ENCODE peak calls at places on chromosome 2, in four cellular contexts. One of them, this sample, is unnamed.
A peak's percentile ranks its signal among the peaks of the same experiment; 100 is the strongest.

GRCh38 chr2:174699993-174700766 is 64.1 kb downstream of the CHRNA1 start:
- DNase-seq in spleen: no peak
- DNase-seq in astrocyte of the cerebellum: peak; percentile 43
- DNase-seq in neural crest cell: peak; percentile 28
- DNase-seq in this sample: no peak

GRCh38 chr2:159807183-159808037 is 9.4 kb upstream of the CD302 start:
- DNase-seq in spleen: no peak
- DNase-seq in astrocyte of the cerebellum: peak; percentile 43
- DNase-seq in neural crest cell: peak; percentile 39
- DNase-seq in this sample: peak; percentile 31

GRCh38 chr2:33597026-33597425 is 2.1 kb downstream of the FAM98A start:
- DNase-seq in spleen: no peak
- DNase-seq in astrocyte of the cerebellum: no peak
- DNase-seq in neural crest cell: no peak
- DNase-seq in this sample: no peak

GRCh38 chr2:190819835-190820234 is 60.8 kb upstream of the GLS start:
- DNase-seq in spleen: no peak
- DNase-seq in astrocyte of the cerebellum: no peak
- DNase-seq in neural crest cell: no peak
- DNase-seq in this sample: no peak

GRCh38 chr2:8574196-8575010 is 107.5 kb upstream of the ID2 start:
- DNase-seq in spleen: peak; percentile 80
- DNase-seq in astrocyte of the cerebellum: no peak
- DNase-seq in neural crest cell: no peak
- DNase-seq in this sample: no peak

GRCh38 chr2:141392517-141393213 is 738.2 kb downstream of the LRP1B start:
- DNase-seq in spleen: no peak
- DNase-seq in astrocyte of the cerebellum: no peak
- DNase-seq in neural crest cell: no peak
- DNase-seq in this sample: no peak

GRCh38 chr2:74293191-74294065 is 49.8 kb downstream of the SLC4A5 start:
- DNase-seq in spleen: no peak
- DNase-seq in astrocyte of the cerebellum: no peak
- DNase-seq in neural crest cell: no peak
- DNase-seq in this sample: no peak

GRCh38 chr2:70905443-70905842 is 30.3 kb upstream of the ATP6V1B1 start:
- DNase-seq in spleen: no peak
- DNase-seq in astrocyte of the cerebellum: no peak
- DNase-seq in neural crest cell: no peak
- DNase-seq in this sample: no peak

GRCh38 chr2:203705184-203705583 is 1.3 kb upstream of the CD28 start:
- DNase-seq in spleen: no peak
- DNase-seq in astrocyte of the cerebellum: no peak
- DNase-seq in neural crest cell: no peak
- DNase-seq in this sample: no peak

GRCh38 chr2:43225093-43225787 is 1.2 kb downstream of the ZFP36L2 start:
- DNase-seq in spleen: peak; percentile 92
- DNase-seq in astrocyte of the cerebellum: no peak
- DNase-seq in neural crest cell: peak; percentile 30
- DNase-seq in this sample: peak; percentile 29

GRCh38 chr2:5365871-5366461 is 326.2 kb upstream of the SOX11 start:
- DNase-seq in spleen: no peak
- DNase-seq in astrocyte of the cerebellum: peak; percentile 26
- DNase-seq in neural crest cell: peak; percentile 87
- DNase-seq in this sample: peak; percentile 72

GRCh38 chr2:150464270-150464669 is 23.2 kb downstream of the RND3 start:
- DNase-seq in spleen: no peak
- DNase-seq in astrocyte of the cerebellum: no peak
- DNase-seq in neural crest cell: no peak
- DNase-seq in this sample: no peak

GRCh38 chr2:222049946-222050345 is 248.9 kb downstream of the PAX3 start:
- DNase-seq in spleen: no peak
- DNase-seq in astrocyte of the cerebellum: peak; percentile 20
- DNase-seq in neural crest cell: no peak
- DNase-seq in this sample: no peak

GRCh38 chr2:120346034-120346666 is at the start of gene INHBB:
- DNase-seq in spleen: peak; percentile 84
- DNase-seq in astrocyte of the cerebellum: no peak
- DNase-seq in neural crest cell: no peak
- DNase-seq in this sample: no peak

GRCh38 chr2:65057391-65058052 is 1.3 kb downstream of the CEP68 start:
- DNase-seq in spleen: no peak
- DNase-seq in astrocyte of the cerebellum: peak; percentile 41
- DNase-seq in neural crest cell: no peak
- DNase-seq in this sample: no peak

GRCh38 chr2:103464831-103465230 is 703.0 kb downstream of the TMEM182 start:
- DNase-seq in spleen: no peak
- DNase-seq in astrocyte of the cerebellum: no peak
- DNase-seq in neural crest cell: no peak
- DNase-seq in this sample: no peak

GRCh38 chr2:63740943-63741342 is 100.8 kb upstream of the UGP2 start:
- DNase-seq in spleen: no peak
- DNase-seq in astrocyte of the cerebellum: no peak
- DNase-seq in neural crest cell: no peak
- DNase-seq in this sample: no peak

GRCh38 chr2:63058742-63059433 is 8.3 kb downstream of the OTX1 start:
- DNase-seq in spleen: no peak
- DNase-seq in astrocyte of the cerebellum: no peak
- DNase-seq in neural crest cell: peak; percentile 45
- DNase-seq in this sample: peak; percentile 25

GRCh38 chr2:189222440-189222839 is 42.9 kb upstream of the COL5A2 start:
- DNase-seq in spleen: no peak
- DNase-seq in astrocyte of the cerebellum: peak; percentile 27
- DNase-seq in neural crest cell: no peak
- DNase-seq in this sample: no peak

GRCh38 chr2:162092656-162093556 is 18.9 kb upstream of the DPP4 start:
- DNase-seq in spleen: no peak
- DNase-seq in astrocyte of the cerebellum: peak; percentile 55
- DNase-seq in neural crest cell: no peak
- DNase-seq in this sample: no peak

GRCh38 chr2:187500585-187501359 is 52.7 kb upstream of the CALCRL start:
- DNase-seq in spleen: no peak
- DNase-seq in astrocyte of the cerebellum: peak; percentile 23
- DNase-seq in neural crest cell: no peak
- DNase-seq in this sample: no peak

GRCh38 chr2:143083636-143084035 is 45.6 kb upstream of the ARHGAP15 start:
- DNase-seq in spleen: no peak
- DNase-seq in astrocyte of the cerebellum: peak; percentile 53
- DNase-seq in neural crest cell: no peak
- DNase-seq in this sample: no peak

GRCh38 chr2:239441261-239441701 is 40.5 kb upstream of the HDAC4 start:
- DNase-seq in spleen: peak; percentile 73
- DNase-seq in astrocyte of the cerebellum: peak; percentile 29
- DNase-seq in neural crest cell: no peak
- DNase-seq in this sample: no peak

GRCh38 chr2:10427568-10427975 is 20.6 kb downstream of the ODC1 start:
- DNase-seq in spleen: peak; percentile 53
- DNase-seq in astrocyte of the cerebellum: no peak
- DNase-seq in neural crest cell: no peak
- DNase-seq in this sample: no peak

GRCh38 chr2:133476931-133477613 is 91.2 kb downstream of the NCKAP5 start:
- DNase-seq in spleen: no peak
- DNase-seq in astrocyte of the cerebellum: no peak
- DNase-seq in neural crest cell: no peak
- DNase-seq in this sample: no peak

GRCh38 chr2:144982481-144982880 is 462.6 kb upstream of the ZEB2 start:
- DNase-seq in spleen: no peak
- DNase-seq in astrocyte of the cerebellum: no peak
- DNase-seq in neural crest cell: no peak
- DNase-seq in this sample: no peak

GRCh38 chr2:149040451-149040850 is 2.0 kb downstream of the LYPD6B start:
- DNase-seq in spleen: no peak
- DNase-seq in astrocyte of the cerebellum: no peak
- DNase-seq in neural crest cell: peak; percentile 41
- DNase-seq in this sample: no peak

GRCh38 chr2:71932780-71933466 is 214.7 kb downstream of the CYP26B1 start:
- DNase-seq in spleen: peak; percentile 68
- DNase-seq in astrocyte of the cerebellum: no peak
- DNase-seq in neural crest cell: no peak
- DNase-seq in this sample: no peak

GRCh38 chr2:71934320-71934593 is 213.4 kb downstream of the CYP26B1 start:
- DNase-seq in spleen: no peak
- DNase-seq in astrocyte of the cerebellum: no peak
- DNase-seq in neural crest cell: no peak
- DNase-seq in this sample: no peak

GRCh38 chr2:71934595-71935263 is 212.9 kb downstream of the CYP26B1 start:
- DNase-seq in spleen: peak; percentile 37
- DNase-seq in astrocyte of the cerebellum: no peak
- DNase-seq in neural crest cell: no peak
- DNase-seq in this sample: no peak

GRCh38 chr2:71932027-71932779 is 215.5 kb downstream of the CYP26B1 start:
- DNase-seq in spleen: peak; percentile 36
- DNase-seq in astrocyte of the cerebellum: no peak
- DNase-seq in neural crest cell: no peak
- DNase-seq in this sample: no peak

DNA sequence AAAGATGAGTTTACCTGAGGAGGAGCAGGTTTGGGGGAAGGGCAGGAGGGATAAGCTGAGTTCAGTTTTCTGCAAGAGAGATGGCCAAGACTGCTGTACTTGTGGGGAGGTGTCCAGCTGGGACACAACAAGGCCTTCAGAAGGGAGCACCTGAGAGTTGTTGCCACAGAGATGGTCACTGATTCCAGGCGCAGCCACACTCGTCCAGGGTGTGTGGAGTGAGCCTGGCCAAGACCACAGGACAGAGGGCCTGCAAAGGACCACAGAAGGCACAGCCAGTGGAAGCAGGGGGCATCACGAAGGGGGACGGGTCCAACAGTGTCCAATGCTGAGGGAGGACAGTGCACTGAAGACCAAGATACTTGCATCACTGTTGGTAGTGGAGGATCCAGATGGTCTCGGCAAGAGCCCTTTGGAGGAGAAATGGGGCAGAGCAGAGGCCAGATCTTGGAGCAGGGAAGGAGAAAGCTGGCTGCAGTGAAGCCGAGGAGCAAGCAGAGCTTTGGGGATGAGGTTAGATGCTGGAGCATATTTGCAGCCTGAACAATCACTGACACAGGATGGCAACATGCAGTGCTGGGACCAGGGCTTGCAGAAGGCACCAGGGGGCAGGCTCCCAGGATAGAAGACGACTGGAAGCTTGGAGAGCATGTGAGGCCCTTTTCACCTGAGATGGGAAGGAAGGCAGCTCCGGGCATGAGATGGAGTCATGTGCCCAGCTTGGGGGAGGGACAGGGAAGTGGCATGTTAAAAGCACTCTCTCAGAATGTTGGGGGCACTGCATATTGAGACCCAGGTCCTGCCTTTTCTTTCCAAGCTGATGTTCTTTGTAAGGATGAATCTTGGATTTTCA is 214.0 kb downstream of the CYP26B1 start:
- DNase-seq in spleen: peak; percentile 59
- DNase-seq in astrocyte of the cerebellum: no peak
- DNase-seq in neural crest cell: peak; percentile 0
- DNase-seq in this sample: no peak
- TF ChIP-seq CTCF in spleen: no peak
- TF ChIP-seq CTCF in astrocyte of the cerebellum: peak; percentile 27
- TF ChIP-seq CTCF in neural crest cell: peak; percentile 15
- TF ChIP-seq CTCF in this sample: peak; percentile 35

DNA sequence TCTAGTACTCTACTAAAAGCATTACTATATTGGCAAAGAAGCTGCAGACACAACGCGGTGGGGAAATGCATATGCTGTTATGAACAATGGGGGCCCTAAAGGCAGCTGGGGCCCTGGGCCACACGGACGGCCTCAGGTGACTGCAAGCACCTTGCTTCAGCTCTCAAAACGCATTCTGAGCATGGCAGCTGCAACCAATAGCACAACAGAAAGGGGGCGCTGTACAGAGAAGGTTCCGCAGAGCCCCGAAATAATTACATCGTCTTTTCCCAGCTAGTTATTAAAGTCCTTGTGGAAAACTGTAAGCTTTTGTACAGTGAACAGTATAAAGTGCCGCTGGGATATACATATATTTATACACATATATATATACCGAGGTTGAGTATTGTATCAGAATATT is 45.3 kb upstream of the PXDN start:
- DNase-seq in spleen: no peak
- DNase-seq in astrocyte of the cerebellum: no peak
- DNase-seq in neural crest cell: no peak
- DNase-seq in this sample: no peak
- TF ChIP-seq CTCF in spleen: no peak
- TF ChIP-seq CTCF in astrocyte of the cerebellum: no peak
- TF ChIP-seq CTCF in neural crest cell: no peak
- TF ChIP-seq CTCF in this sample: no peak

GRCh38 chr2:46136481-46136880 is 160.7 kb upstream of the EPAS1 start:
- DNase-seq in spleen: no peak
- DNase-seq in astrocyte of the cerebellum: no peak
- DNase-seq in neural crest cell: no peak
- DNase-seq in this sample: no peak
- TF ChIP-seq CTCF in spleen: no peak
- TF ChIP-seq CTCF in astrocyte of the cerebellum: no peak
- TF ChIP-seq CTCF in neural crest cell: no peak
- TF ChIP-seq CTCF in this sample: no peak

GRCh38 chr2:224142397-224143312 is 103.6 kb upstream of the SERPINE2 start:
- DNase-seq in spleen: no peak
- DNase-seq in astrocyte of the cerebellum: peak; percentile 16
- DNase-seq in neural crest cell: no peak
- DNase-seq in this sample: no peak
- TF ChIP-seq CTCF in spleen: no peak
- TF ChIP-seq CTCF in astrocyte of the cerebellum: no peak
- TF ChIP-seq CTCF in neural crest cell: no peak
- TF ChIP-seq CTCF in this sample: no peak

GRCh38 chr2:99066075-99066557 is 75.4 kb upstream of the C2orf15 start:
- DNase-seq in spleen: no peak
- DNase-seq in astrocyte of the cerebellum: peak; percentile 26
- DNase-seq in neural crest cell: no peak
- DNase-seq in this sample: no peak
- TF ChIP-seq CTCF in spleen: peak; percentile 59
- TF ChIP-seq CTCF in astrocyte of the cerebellum: peak; percentile 17
- TF ChIP-seq CTCF in neural crest cell: peak; percentile 74
- TF ChIP-seq CTCF in this sample: peak; percentile 65